ENCODE peak calls at places on chromosomes 2 and 18, in four cellular contexts. R is GM12878; Z is CD8-positive, alpha-beta T cell; K is heart right ventricle. P is an unnamed sample.

GRCh38 chr2:100820346-100821254 is 661 bp downstream of the NPAS2 start:
- DNase-seq in R (no peak), Z (no peak), K (no peak), P (no peak)

GRCh38 chr2:145043399-145043834 is 523.5 kb upstream of the ZEB2 start:
- DNase-seq in R (no peak), Z (no peak), K (no peak), P (peak; percentile 15)

GRCh38 chr18:5424903-5425302 is 118.9 kb downstream of the EPB41L3 start:
- DNase-seq in R (no peak), Z (no peak), K (no peak), P (no peak)

GRCh38 chr18:55405655-55406373 is 182.2 kb downstream of the TCF4 start:
- DNase-seq in R (no peak), Z (no peak), K (peak; percentile 95), P (peak; percentile 82)

GRCh38 chr2:74373189-74373588 is 6.9 kb downstream of the DCTN1 start:
- DNase-seq in R (no peak), Z (no peak), K (peak; percentile 70), P (peak; percentile 71)

GRCh38 chr2:169476459-169476858 is 2.8 kb upstream of the BBS5 start:
- DNase-seq in R (no peak), Z (no peak), K (no peak), P (no peak)

GRCh38 chr2:1731963-1732768 is 12.1 kb downstream of the PXDN start:
- DNase-seq in R (no peak), Z (no peak), K (peak; percentile 6), P (no peak)

GRCh38 chr18:8828798-8829197 is 123.4 kb downstream of the MTCL1 start:
- DNase-seq in R (no peak), Z (no peak), K (no peak), P (peak; percentile 61)

GRCh38 chr2:196201229-196201998 is 30.0 kb upstream of the STK17B start:
- DNase-seq in R (no peak), Z (no peak), K (no peak), P (no peak)

GRCh38 chr18:11159844-11160243 is 10.5 kb upstream of the PIEZO2 start:
- DNase-seq in R (no peak), Z (no peak), K (no peak), P (no peak)

DNA sequence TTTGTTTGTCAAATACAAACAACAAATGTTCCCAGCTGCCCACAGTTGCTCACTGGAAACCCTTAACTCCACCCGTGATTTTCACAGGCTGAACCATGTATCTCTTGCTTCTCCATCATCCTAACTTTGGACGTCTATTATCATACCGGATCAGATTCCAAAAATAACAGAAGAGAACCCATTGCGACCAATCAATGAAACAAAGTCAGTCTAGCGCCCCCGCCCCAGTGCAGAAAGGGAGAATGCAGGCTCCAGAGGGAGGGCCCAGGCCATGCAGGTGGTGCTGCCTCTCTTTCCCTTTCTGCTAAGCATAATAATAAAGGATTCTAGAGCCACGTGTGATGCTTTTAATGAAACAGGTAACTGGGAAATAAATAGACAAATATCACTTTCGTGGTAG is 24.1 kb downstream of the COLEC12 start:
- DNase-seq in R (no peak), Z (no peak), K (no peak), P (no peak)
- H3K4me1 ChIP-seq in R (no peaks in the 10 kb centered on the region), Z (no peaks in the 10 kb centered on the region), K (peaks cover 6% of the 10 kb centered on the region), P (peaks cover 6% of the 10 kb centered on the region)

GRCh38 chr18:34494359-34494696 is 215.8 kb upstream of the DTNA start:
- DNase-seq in R (no peak), Z (no peak), K (peak; percentile 26), P (peak; percentile 54)
- H3K4me3 ChIP-seq in R (no peak overlapping the region), Z (no peak overlapping the region), K (peak overlapping the region; percentile 67), P (peak overlapping the region; percentile 30)

GRCh38 chr18:22344908-22345670 is 72.6 kb downstream of the CTAGE1 start:
- DNase-seq in R (no peak), Z (no peak), K (no peak), P (no peak)

GRCh38 chr18:22340340-22340739 is 77.4 kb downstream of the CTAGE1 start:
- DNase-seq in R (no peak), Z (no peak), K (no peak), P (no peak)

GRCh38 chr18:22339913-22340312 is 77.8 kb downstream of the CTAGE1 start:
- DNase-seq in R (no peak), Z (no peak), K (no peak), P (no peak)

GRCh38 chr18:22343613-22344012 is 74.1 kb downstream of the CTAGE1 start:
- DNase-seq in R (no peak), Z (no peak), K (no peak), P (no peak)

DNA sequence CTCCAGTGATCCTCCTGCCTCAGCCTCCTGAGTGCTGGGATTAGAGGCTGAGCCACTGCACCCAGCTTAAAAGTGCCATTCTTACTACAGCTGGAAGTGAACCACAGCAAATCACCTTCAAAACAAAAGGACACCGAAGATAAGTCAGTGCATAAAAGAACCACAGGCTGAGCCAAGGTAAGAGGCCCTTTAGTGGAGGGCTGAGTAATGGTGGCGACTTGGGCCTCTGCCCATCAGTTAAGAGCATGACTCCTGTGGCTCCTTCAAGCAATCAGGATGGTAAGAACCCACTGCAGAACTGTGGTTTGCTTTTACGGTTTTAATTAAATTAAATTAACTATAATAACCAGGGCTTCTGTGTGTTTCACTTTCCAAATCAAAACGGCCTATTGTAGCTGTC is 75.1 kb downstream of the CTAGE1 start:
- DNase-seq in R (no peak), Z (no peak), K (no peak), P (peak; percentile 71)
- H3K27me3 ChIP-seq in R (peaks cover 1% of the 10 kb centered on the region), Z (no peaks in the 10 kb centered on the region), K (peaks cover 19% of the 10 kb centered on the region), P (no peaks in the 10 kb centered on the region)

DNA sequence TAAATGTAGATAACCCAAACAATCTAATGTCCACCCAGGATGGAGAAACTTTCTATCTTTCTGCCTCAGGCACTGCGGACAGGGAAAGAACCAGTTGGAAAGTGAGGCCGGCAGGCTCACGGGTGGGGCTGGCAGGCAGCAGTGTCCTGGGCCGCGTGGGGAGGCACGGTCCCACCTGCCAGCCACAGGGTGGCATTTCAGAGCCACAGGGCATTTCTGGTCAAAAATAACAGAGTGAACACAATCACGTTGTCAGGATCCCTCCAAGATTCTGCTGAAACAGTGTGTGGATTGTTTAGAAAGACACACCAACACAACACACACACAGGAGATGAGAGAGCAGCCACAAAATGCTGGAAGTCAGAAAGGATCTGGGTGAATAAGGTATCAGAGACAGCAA is 174.1 kb downstream of the HDAC4 start:
- DNase-seq in R (no peak), Z (no peak), K (no peak), P (no peak)
- H3K4me1 ChIP-seq in R (no peaks in the 10 kb centered on the region), Z (peaks cover 64% of the 10 kb centered on the region), K (peaks cover 62% of the 10 kb centered on the region), P (peaks cover 40% of the 10 kb centered on the region)

GRCh38 chr18:45896452-45896851 is 70.7 kb downstream of the EPG5 start:
- DNase-seq in R (no peak), Z (no peak), K (no peak), P (no peak)

GRCh38 chr18:45901654-45902210 is 65.4 kb downstream of the EPG5 start:
- DNase-seq in R (no peak), Z (no peak), K (no peak), P (no peak)

GRCh38 chr18:45896991-45897390 is 70.1 kb downstream of the EPG5 start:
- DNase-seq in R (no peak), Z (no peak), K (no peak), P (no peak)

GRCh38 chr18:45895339-45895738 is 69.9 kb downstream of the SIGLEC15 start:
- DNase-seq in R (no peak), Z (no peak), K (no peak), P (no peak)

GRCh38 chr18:45900623-45901022 is 66.5 kb downstream of the EPG5 start:
- DNase-seq in R (no peak), Z (no peak), K (no peak), P (no peak)
- H3K4me3 ChIP-seq in R (no peak overlapping the region), Z (no peak overlapping the region), K (no peak overlapping the region), P (no peak overlapping the region)

GRCh38 chr2:8418721-8419120 is 263.1 kb upstream of the ID2 start:
- DNase-seq in R (no peak), Z (no peak), K (no peak), P (no peak)
- H3K27me3 ChIP-seq in R (no peaks in the 10 kb centered on the region), Z (no peaks in the 10 kb centered on the region), K (no peaks in the 10 kb centered on the region), P (no peaks in the 10 kb centered on the region)

GRCh38 chr2:150735894-150736498 is 248.5 kb upstream of the RND3 start:
- DNase-seq in R (no peak), Z (no peak), K (no peak), P (no peak)

GRCh38 chr2:150733219-150733618 is 245.8 kb upstream of the RND3 start:
- DNase-seq in R (no peak), Z (no peak), K (no peak), P (no peak)

GRCh38 chr2:150732064-150732463 is 244.6 kb upstream of the RND3 start:
- DNase-seq in R (no peak), Z (no peak), K (no peak), P (no peak)

GRCh38 chr2:150729495-150729955 is 242.1 kb upstream of the RND3 start:
- DNase-seq in R (peak; percentile 19), Z (no peak), K (no peak), P (no peak)

DNA sequence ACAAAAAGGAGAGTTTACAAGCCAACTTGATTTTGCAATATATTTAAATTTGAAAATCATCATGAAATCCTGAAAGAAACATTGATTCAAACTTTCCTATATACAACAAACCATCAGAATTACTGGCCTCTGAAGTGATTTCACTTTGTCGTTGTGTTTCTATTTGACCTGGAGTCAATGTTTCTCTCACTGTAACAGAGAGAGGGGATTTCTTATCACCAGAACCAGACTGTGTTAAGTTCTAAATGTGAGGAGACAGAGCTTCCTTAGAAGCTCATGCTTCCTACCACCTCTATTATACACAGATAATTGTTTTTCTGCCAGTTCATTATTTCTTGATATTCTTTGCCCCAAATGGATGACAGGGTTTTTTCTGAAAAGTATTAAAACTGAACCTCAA is 245.0 kb upstream of the RND3 start:
- DNase-seq in R (no peak), Z (no peak), K (no peak), P (no peak)
- H3K4me1 ChIP-seq in R (no peaks in the 10 kb centered on the region), Z (no peaks in the 10 kb centered on the region), K (no peaks in the 10 kb centered on the region), P (no peaks in the 10 kb centered on the region)

GRCh38 chr2:72007402-72007801 is 140.3 kb downstream of the CYP26B1 start:
- DNase-seq in R (no peak), Z (no peak), K (no peak), P (peak; percentile 40)
- H3K4me3 ChIP-seq in R (no peak overlapping the region), Z (no peak overlapping the region), K (no peak overlapping the region), P (no peak overlapping the region)